ENCODE peak calls at places on chromosomes 12 and 14, in six cellular contexts. Z is AG09309, D is fibroblast of lung, W is RWPE1, I is tibial artery, B is WTC11. A is an unnamed sample.

GRCh38 chr12:9736931-9737705 is 4.2 kb upstream of the CLECL1 start:
- DNase-seq in Z (no peak), D (no peak), W (no peak), I (no peak), B (no peak), A (no peak)

GRCh38 chr14:58963873-58964597 is 224.4 kb upstream of the DAAM1 start:
- DNase-seq in Z (no peak), D (no peak), W (no peak), I (no peak), B (no peak), A (no peak)

GRCh38 chr12:27474344-27474743 is 27.8 kb downstream of the SMCO2 start:
- DNase-seq in Z (peak; percentile 45), D (peak; percentile 75), W (peak; percentile 27), I (no peak), B (no peak), A (no peak)

GRCh38 chr14:32603992-32604391 is 274.9 kb downstream of the AKAP6 start:
- DNase-seq in Z (no peak), D (no peak), W (no peak), I (no peak), B (no peak), A (no peak)

GRCh38 chr14:93323597-93323992 is 9.2 kb downstream of the BTBD7 start:
- DNase-seq in Z (no peak), D (no peak), W (no peak), I (no peak), B (no peak), A (no peak)

GRCh38 chr12:107356266-107356936 is 263.1 kb upstream of the CRY1 start:
- DNase-seq in Z (peak; percentile 47), D (peak; percentile 70), W (peak; percentile 42), I (no peak), B (no peak), A (no peak)

GRCh38 chr12:48388430-48388829 is 37.7 kb upstream of the ZNF641 start:
- DNase-seq in Z (no peak), D (peak; percentile 2), W (no peak), I (no peak), B (no peak), A (no peak)

GRCh38 chr12:1795785-1796514 is 24.4 kb upstream of the LRTM2 start:
- DNase-seq in Z (peak; percentile 35), D (peak; percentile 88), W (peak; percentile 78), I (peak; percentile 90), B (peak; percentile 86), A (peak; percentile 92)

GRCh38 chr12:2336409-2336829 is 283.6 kb downstream of the CACNA1C start:
- DNase-seq in Z (peak; percentile 91), D (peak; percentile 92), W (peak; percentile 88), I (no peak), B (no peak), A (no peak)

GRCh38 chr12:24364921-24365320 is 415.5 kb upstream of the SOX5 start:
- DNase-seq in Z (no peak), D (no peak), W (no peak), I (no peak), B (no peak), A (no peak)

GRCh38 chr12:89185181-89185580 is 167.1 kb downstream of the DUSP6 start:
- DNase-seq in Z (no peak), D (no peak), W (no peak), I (no peak), B (no peak), A (no peak)

DNA sequence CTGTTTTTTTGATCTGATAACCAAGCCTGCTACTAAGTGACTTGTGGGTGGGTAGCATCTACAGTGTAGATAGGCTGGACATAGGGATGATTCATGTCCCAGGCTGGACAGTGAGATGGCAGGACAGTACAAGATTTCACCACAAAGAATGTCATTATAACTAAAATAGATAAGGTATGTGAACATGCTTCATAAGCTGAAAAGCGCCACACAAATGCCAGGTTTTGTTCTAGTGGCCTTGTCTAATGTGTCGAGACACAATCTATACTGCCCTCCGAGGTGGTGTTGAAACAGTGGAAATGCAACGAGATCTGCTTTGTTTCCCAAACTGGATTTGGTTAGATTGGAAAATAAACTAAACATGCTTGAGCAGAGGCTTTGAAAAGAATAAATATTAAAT is 4.4 kb downstream of the LGALS3 start:
- DNase-seq in Z (no peak), D (peak; percentile 68), W (no peak), I (no peak), B (no peak), A (no peak)
- TF ChIP-seq CTCF in Z (peak; percentile 26), D (peak; percentile 38), W (no peak), I (peak; percentile 25), B (no peak), A (no peak)

GRCh38 chr12:44859998-44860689 is 16.0 kb downstream of the NELL2 start:
- DNase-seq in Z (no peak), D (no peak), W (no peak), I (no peak), B (no peak), A (no peak)
- TF ChIP-seq CTCF in Z (no peak), D (no peak), W (no peak), I (no peak), B (no peak), A (no peak)

DNA sequence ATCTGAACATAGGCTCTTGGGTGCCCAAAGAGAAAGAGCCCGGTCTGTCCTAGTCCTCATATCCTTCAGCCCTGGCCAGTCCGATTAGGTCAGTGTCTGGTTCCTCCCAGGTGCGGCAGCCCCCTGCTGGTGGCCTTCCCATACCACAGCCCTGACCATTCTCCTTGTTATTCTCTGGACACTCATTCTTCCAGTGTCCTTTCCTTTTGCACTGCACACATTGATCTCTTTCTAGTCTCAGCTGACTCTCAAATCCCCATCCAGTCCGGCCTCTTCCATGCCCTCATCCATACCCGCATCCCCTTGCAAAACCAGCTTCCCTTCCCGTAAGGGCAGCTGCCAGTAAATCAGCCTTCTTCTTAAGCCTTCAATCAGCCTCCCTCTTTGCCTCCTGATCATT is 1316.3 kb downstream of the TMEM121 start:
- DNase-seq in Z (no peak), D (no peak), W (no peak), I (no peak), B (no peak), A (no peak)
- TF ChIP-seq CTCF in Z (peak; percentile 51), D (no peak), W (no peak), I (no peak), B (no peak), A (no peak)

DNA sequence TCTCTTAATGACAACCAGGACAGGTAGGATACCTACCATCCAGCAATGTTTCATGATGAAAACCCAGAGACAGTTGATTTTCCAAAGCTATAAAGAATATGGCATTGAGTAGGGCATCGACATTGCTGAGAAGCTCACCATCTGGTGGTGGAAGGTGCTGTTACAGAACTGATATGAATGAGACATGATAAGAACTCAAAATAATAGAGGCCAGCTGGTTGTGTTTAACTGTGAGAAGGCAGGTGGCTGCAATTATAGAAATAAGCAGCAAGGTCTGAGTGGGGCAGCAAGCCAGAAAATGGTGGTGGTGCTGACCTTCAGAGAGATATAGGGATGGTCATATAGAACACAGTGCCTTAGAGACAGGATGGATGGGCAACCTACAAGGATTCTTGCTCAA is 449.7 kb downstream of the BTG1 start:
- DNase-seq in Z (no peak), D (no peak), W (no peak), I (no peak), B (no peak), A (no peak)
- TF ChIP-seq CTCF in Z (no peak), D (no peak), W (no peak), I (no peak), B (no peak), A (no peak)

GRCh38 chr14:55138091-55138490 is 9.0 kb downstream of the LGALS3 start:
- DNase-seq in Z (no peak), D (no peak), W (no peak), I (no peak), B (peak; percentile 57), A (no peak)
- TF ChIP-seq CTCF in Z (peak; percentile 22), D (peak; percentile 27), W (no peak), I (no peak), B (peak; percentile 60), A (peak; percentile 19)

GRCh38 chr12:17357396-17357795 is 732.6 kb downstream of the RERGL start:
- DNase-seq in Z (no peak), D (no peak), W (no peak), I (no peak), B (no peak), A (peak; percentile 7)

GRCh38 chr12:17348311-17348710 is 741.7 kb downstream of the RERGL start:
- DNase-seq in Z (no peak), D (no peak), W (no peak), I (no peak), B (no peak), A (no peak)

GRCh38 chr12:17352164-17352563 is 737.8 kb downstream of the RERGL start:
- DNase-seq in Z (no peak), D (no peak), W (no peak), I (no peak), B (no peak), A (no peak)
- TF ChIP-seq CTCF in Z (no peak), D (no peak), W (no peak), I (no peak), B (no peak), A (peak; percentile 16)

A was measured in nephron progenitor cell.